ENCODE peak calls at places on chromosomes 1 and 21, in six cellular contexts. R is activated effector memory CD4-positive, alpha-beta T cell treated with anti-CD3 and anti-CD28 coated beads, Interleukin-2, amount 50 U/mL, for 16 hours; Z is GM10248; K is cardiac muscle cell; Y is heart right ventricle; P is effector CD8-positive, alpha-beta T cell. O is an unnamed sample.

GRCh38 chr1:194184402-194184801 is 998.0 kb upstream of the B3GALT2 start:
- DNase-seq in Z (no peak), K (no peak), P (no peak), Y (no peak), R (no peak), O (no peak)

GRCh38 chr1:162276493-162276892 is 100.2 kb downstream of the SPATA46 start:
- DNase-seq in R (no peak), Z (peak; percentile 39), Y (no peak), K (peak; percentile 68), P (no peak), O (no peak)

GRCh38 chr21:35521293-35521692 is 472.2 kb upstream of the RUNX1 start:
- DNase-seq in Y (no peak), Z (no peak), P (no peak), K (no peak), R (no peak), O (no peak)

GRCh38 chr1:205537386-205538018 is 33.0 kb downstream of the CDK18 start:
- DNase-seq in K (peak; percentile 28), P (no peak), Z (no peak), R (peak; percentile 24), Y (no peak), O (peak; percentile 43)

GRCh38 chr1:55813619-55814018 is 598.5 kb upstream of the USP24 start:
- DNase-seq in R (no peak), K (peak; percentile 94), Z (no peak), P (no peak), Y (peak; percentile 59), O (no peak)

GRCh38 chr1:40017951-40018575 is 22.5 kb upstream of the CAP1 start:
- DNase-seq in P (no peak), R (no peak), Y (no peak), Z (no peak), K (no peak), O (no peak)

GRCh38 chr1:94514095-94514727 is 27.3 kb downstream of the F3 start:
- DNase-seq in K (peak; percentile 45), R (no peak), P (no peak), Z (no peak), Y (no peak), O (no peak)

GRCh38 chr1:6757719-6758435 is 27.4 kb upstream of the CAMTA1 start:
- DNase-seq in Y (no peak), Z (no peak), P (no peak), R (no peak), K (peak; percentile 27), O (peak; percentile 52)

GRCh38 chr1:62707746-62708123 is 19.5 kb upstream of the DOCK7 start:
- DNase-seq in P (no peak), Y (no peak), Z (no peak), K (no peak), R (no peak), O (no peak)

GRCh38 chr1:177307771-177308170 is 137.0 kb downstream of the BRINP2 start:
- DNase-seq in P (no peak), K (no peak), Y (no peak), Z (no peak), R (no peak), O (no peak)

GRCh38 chr1:160006312-160006940 is 25.4 kb downstream of the PIGM start:
- DNase-seq in R (peak; percentile 90), P (peak; percentile 51), Z (peak; percentile 81), K (peak; percentile 77), Y (peak; percentile 35), O (peak; percentile 88)

GRCh38 chr1:78236711-78237110 is 190.9 kb downstream of the GIPC2 start:
- DNase-seq in Z (no peak), K (no peak), R (no peak), Y (no peak), P (no peak), O (no peak)

GRCh38 chr1:200732438-200732837 is 6.3 kb upstream of the CAMSAP2 start:
- DNase-seq in P (no peak), Z (no peak), K (no peak), R (no peak), Y (no peak), O (no peak)

GRCh38 chr1:39292401-39292800 is 87.9 kb downstream of the MACF1 start:
- DNase-seq in R (no peak), K (no peak), P (no peak), Z (no peak), Y (no peak), O (no peak)

GRCh38 chr1:214192825-214193643 is 87.9 kb upstream of the SMYD2 start:
- DNase-seq in K (peak; percentile 22), Z (no peak), Y (no peak), R (no peak), P (no peak), O (no peak)

GRCh38 chr1:64471218-64471719 is 1.3 kb downstream of the CACHD1 start:
- DNase-seq in P (peak; percentile 3), R (no peak), Z (no peak), Y (peak; percentile 32), K (peak; percentile 21), O (peak; percentile 83)

GRCh38 chr1:218025454-218025853 is 259.6 kb upstream of the RRP15 start:
- DNase-seq in K (no peak), Z (no peak), Y (no peak), P (no peak), R (no peak), O (no peak)

GRCh38 chr1:100530901-100531487 is 6.9 kb upstream of the GPR88 start:
- DNase-seq in K (peak; percentile 96), Z (peak; percentile 28), R (no peak), Y (peak; percentile 50), P (no peak), O (no peak)

GRCh38 chr1:40898434-40898900 is 36.3 kb upstream of the CITED4 start:
- DNase-seq in K (peak; percentile 13), R (no peak), P (no peak), Y (no peak), Z (no peak), O (no peak)

GRCh38 chr1:182842265-182842664 is 3.1 kb downstream of the DHX9 start:
- DNase-seq in K (no peak), Y (no peak), P (no peak), R (no peak), Z (no peak), O (no peak)

GRCh38 chr1:198169704-198170103 is 12.9 kb downstream of the NEK7 start:
- DNase-seq in Y (no peak), Z (no peak), P (no peak), R (no peak), K (no peak), O (no peak)

GRCh38 chr21:15999741-16000140 is 270.0 kb downstream of the USP25 start:
- DNase-seq in P (no peak), Y (no peak), R (no peak), Z (no peak), K (no peak), O (no peak)

GRCh38 chr1:65147424-65148177 is 402 bp upstream of the AK4 start:
- DNase-seq in P (no peak), Y (peak; percentile 24), R (peak; percentile 64), K (peak; percentile 50), Z (peak; percentile 78), O (peak; percentile 87)

GRCh38 chr1:216812966-216813365 is 89.7 kb upstream of the ESRRG start:
- DNase-seq in Z (no peak), Y (no peak), R (no peak), K (no peak), P (no peak), O (no peak)

GRCh38 chr1:46131727-46132528 is 501 bp downstream of the PIK3R3 start:
- DNase-seq in Y (peak; percentile 16), K (peak; percentile 25), R (peak; percentile 74), P (no peak), Z (no peak), O (no peak)

GRCh38 chr1:150596095-150596892 is 16.9 kb upstream of the MCL1 start:
- DNase-seq in K (peak; percentile 13), P (no peak), Y (no peak), Z (no peak), R (no peak), O (peak; percentile 20)

GRCh38 chr1:179663810-179664209 is 72.2 kb downstream of the TDRD5 start:
- DNase-seq in R (no peak), P (no peak), K (peak; percentile 1), Y (no peak), Z (no peak), O (no peak)

GRCh38 chr1:93061895-93062792 is 16.9 kb upstream of the MTF2 start:
- DNase-seq in K (peak; percentile 65), Z (peak; percentile 57), Y (no peak), R (peak; percentile 74), P (no peak), O (no peak)

GRCh38 chr1:168629466-168629865 is 53.1 kb downstream of the XCL1 start:
- DNase-seq in Z (no peak), R (no peak), Y (no peak), K (no peak), P (no peak), O (no peak)

GRCh38 chr21:42601656-42602055 is 51.8 kb upstream of the PDE9A start:
- DNase-seq in P (no peak), K (no peak), Z (no peak), Y (no peak), R (peak; percentile 10), O (peak; percentile 24)

O was measured in posterior vena cava.